ENCODE peak calls at places on chromosomes 7 and 10, in six cellular contexts. I is HCT116, F is HepG2, O is K562, C is GM12878, B is H1. Y is an unnamed sample.

GRCh38 chr10:124354411-124355382 is 64.0 kb downstream of the OAT start:
- DNase-seq in I (peak), F (peak), O (peak), C (no peak), B (no peak), Y (no peak)

GRCh38 chr7:137081694-137082093 is 213.2 kb downstream of the CHRM2 start:
- DNase-seq in I (no peak), F (no peak), O (no peak), C (no peak), B (no peak), Y (no peak)

GRCh38 chr10:129772472-129773358 is 191.4 kb downstream of the EBF3 start:
- DNase-seq in I (no peak), F (no peak), O (no peak), C (no peak), B (no peak), Y (no peak)

GRCh38 chr7:155084989-155085388 is 14.9 kb downstream of the HTR5A start:
- DNase-seq in I (no peak), F (no peak), O (no peak), C (no peak), B (no peak), Y (no peak)

GRCh38 chr10:110820321-110820814 is 51.4 kb upstream of the PDCD4 start:
- DNase-seq in I (no peak), F (no peak), O (no peak), C (no peak), B (no peak), Y (no peak)

GRCh38 chr10:5565205-5565545 is 40.4 kb downstream of the CALML3 start:
- DNase-seq in I (no peak), F (no peak), O (no peak), C (no peak), B (no peak), Y (no peak)

GRCh38 chr7:2006921-2007381 is 225.8 kb downstream of the MAD1L1 start:
- DNase-seq in I (no peak), F (no peak), O (no peak), C (no peak), B (no peak), Y (no peak)

GRCh38 chr10:6095810-6096209 is 7.0 kb downstream of the RBM17 start:
- DNase-seq in I (no peak), F (no peak), O (no peak), C (no peak), B (no peak), Y (no peak)

GRCh38 chr10:97067716-97068391 is 117.9 kb downstream of the SLIT1 start:
- DNase-seq in I (no peak), F (no peak), O (no peak), C (no peak), B (no peak), Y (no peak)

GRCh38 chr10:125186431-125187170 is 26.2 kb upstream of the CTBP2 start:
- DNase-seq in I (no peak), F (no peak), O (no peak), C (no peak), B (no peak), Y (no peak)

GRCh38 chr10:77926566-77927342 is at the start of gene DLG5:
- DNase-seq in I (no peak), F (no peak), O (peak), C (no peak), B (no peak), Y (no peak)

GRCh38 chr10:91909178-91909677 is at the start of gene FGFBP3:
- DNase-seq in I (peak), F (peak), O (peak), C (no peak), B (no peak), Y (no peak)

GRCh38 chr7:116449950-116450349 is 49.6 kb upstream of the CAV2 start:
- DNase-seq in I (no peak), F (no peak), O (no peak), C (no peak), B (no peak), Y (no peak)

GRCh38 chr7:139034336-139034735 is 1.5 kb downstream of the ZC3HAV1L start:
- DNase-seq in I (no peak), F (no peak), O (no peak), C (no peak), B (no peak), Y (no peak)

GRCh38 chr7:99563650-99564049 is 5.2 kb downstream of the ZNF655 start:
- DNase-seq in I (no peak), F (no peak), O (no peak), C (no peak), B (no peak), Y (no peak)

GRCh38 chr10:8033812-8034665 is 20.4 kb upstream of the GATA3 start:
- DNase-seq in I (no peak), F (no peak), O (no peak), C (no peak), B (no peak), Y (no peak)
- TF ChIP-seq YY1 in I (no peak), F (no peak), O (no peak), C (no peak), B (peak), Y (no peak)

DNA sequence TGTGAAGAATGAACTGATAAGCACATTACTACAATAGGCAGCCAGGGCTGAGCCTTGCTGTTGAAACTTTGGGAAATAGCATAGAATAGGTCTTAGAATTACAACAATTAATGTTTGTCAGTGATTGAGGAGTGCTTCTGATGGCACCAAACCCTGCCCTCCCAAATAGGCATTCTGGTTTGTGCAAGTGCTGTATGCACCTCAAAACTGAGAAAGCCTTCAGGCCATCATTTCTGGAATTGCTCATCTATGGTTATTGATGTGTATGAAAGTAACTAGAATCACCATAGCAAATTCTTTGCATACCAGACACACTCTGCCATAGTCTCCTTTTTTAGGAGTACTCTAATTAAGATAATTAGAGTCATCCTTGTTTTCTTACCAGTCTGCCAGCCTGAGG is 585.0 kb upstream of the MBL2 start:
- DNase-seq in I (no peak), F (no peak), O (no peak), C (no peak), B (no peak), Y (no peak)
- TF ChIP-seq ZNF274 in I (no peak), F (no peak), O (no peak), C (no peak), B (no peak), Y (no peak)

GRCh38 chr7:120991570-120991969 is 3.1 kb downstream of the CPED1 start:
- DNase-seq in I (no peak), F (no peak), O (no peak), C (no peak), B (no peak), Y (no peak)

GRCh38 chr7:120992272-120993010 is 3.9 kb downstream of the CPED1 start:
- DNase-seq in I (no peak), F (no peak), O (no peak), C (no peak), B (no peak), Y (no peak)

GRCh38 chr7:120990468-120991118 is 2.1 kb downstream of the CPED1 start:
- DNase-seq in I (no peak), F (no peak), O (peak), C (no peak), B (no peak), Y (no peak)

GRCh38 chr7:120989571-120990220 is 1.2 kb downstream of the CPED1 start:
- DNase-seq in I (no peak), F (no peak), O (peak), C (no peak), B (no peak), Y (no peak)

GRCh38 chr7:120991133-120991532 is 2.6 kb downstream of the CPED1 start:
- DNase-seq in I (no peak), F (no peak), O (no peak), C (no peak), B (no peak), Y (no peak)
- H3K4me3 ChIP-seq in I (no peak), F (no peak), O (peak), C (no peak), B (no peak), Y (no peak)

DNA sequence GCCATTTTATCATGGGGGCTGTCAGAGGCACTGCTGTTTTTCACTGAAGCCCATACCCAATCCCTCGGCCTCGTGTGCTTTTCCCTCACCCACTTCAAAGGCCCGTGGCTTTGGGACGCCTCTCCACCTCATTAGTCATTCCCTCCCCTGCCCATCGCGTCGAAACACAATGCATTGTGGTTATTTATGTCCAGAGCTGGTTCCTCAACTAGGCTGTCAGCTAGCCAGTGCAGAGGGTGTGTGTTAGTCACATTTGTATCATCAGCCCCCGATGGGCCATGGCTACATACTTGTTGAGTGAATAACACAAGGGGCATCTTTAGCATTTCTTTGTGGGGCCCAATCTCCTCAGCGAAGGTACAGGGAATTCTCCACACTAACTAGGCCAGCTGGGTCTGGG is 3.8 kb upstream of the CRCP start:
- DNase-seq in I (peak), F (peak), O (peak), C (no peak), B (no peak), Y (no peak)
- TF ChIP-seq YY1 in I (no peak), F (no peak), O (no peak), C (no peak), B (no peak), Y (no peak)

Y was measured in NT2/D1.